ENCODE peak calls at places on chromosome 19, in five cellular contexts. One of them, this sample, is unnamed.

GRCh38 chr19:50569023-50569697 is 925 bp upstream of the LRRC4B start:
- DNase-seq in amniotic stem cell: no peak
- DNase-seq in IMR-90: no peak
- DNase-seq in non-pigmented ciliary epithelial cell: no peak
- DNase-seq in posterior cingulate gyrus: peak
- DNase-seq in this sample: no peak

GRCh38 chr19:9597027-9597426 is 12.7 kb upstream of the ZNF121 start:
- DNase-seq in posterior cingulate gyrus: no peak
- DNase-seq in IMR-90: peak
- DNase-seq in non-pigmented ciliary epithelial cell: peak
- DNase-seq in amniotic stem cell: peak
- DNase-seq in this sample: no peak

GRCh38 chr19:29577662-29577963 is 28.5 kb upstream of the POP4 start:
- DNase-seq in IMR-90: no peak
- DNase-seq in amniotic stem cell: no peak
- DNase-seq in non-pigmented ciliary epithelial cell: no peak
- DNase-seq in posterior cingulate gyrus: no peak
- DNase-seq in this sample: no peak

GRCh38 chr19:35642312-35642711 is 767 bp downstream of the ETV2 start:
- DNase-seq in IMR-90: no peak
- DNase-seq in posterior cingulate gyrus: no peak
- DNase-seq in amniotic stem cell: no peak
- DNase-seq in non-pigmented ciliary epithelial cell: no peak
- DNase-seq in this sample: no peak

GRCh38 chr19:34459614-34460013 is 21.9 kb upstream of the WTIP start:
- DNase-seq in posterior cingulate gyrus: no peak
- DNase-seq in non-pigmented ciliary epithelial cell: no peak
- DNase-seq in IMR-90: no peak
- DNase-seq in amniotic stem cell: no peak
- DNase-seq in this sample: no peak

GRCh38 chr19:50897612-50898011 is 13.6 kb downstream of the KLK4 start:
- DNase-seq in posterior cingulate gyrus: no peak
- DNase-seq in IMR-90: no peak
- DNase-seq in non-pigmented ciliary epithelial cell: no peak
- DNase-seq in amniotic stem cell: no peak
- DNase-seq in this sample: no peak

GRCh38 chr19:23385404-23385803 is 9.9 kb downstream of the ZNF91 start:
- DNase-seq in IMR-90: no peak
- DNase-seq in non-pigmented ciliary epithelial cell: no peak
- DNase-seq in posterior cingulate gyrus: no peak
- DNase-seq in amniotic stem cell: no peak
- DNase-seq in this sample: no peak

GRCh38 chr19:21022996-21023395 is 2.5 kb downstream of the ZNF430 start:
- DNase-seq in IMR-90: peak
- DNase-seq in amniotic stem cell: no peak
- DNase-seq in non-pigmented ciliary epithelial cell: peak
- DNase-seq in posterior cingulate gyrus: no peak
- DNase-seq in this sample: no peak

GRCh38 chr19:1247747-1248453 is 483 bp upstream of the MIDN start:
- DNase-seq in non-pigmented ciliary epithelial cell: no peak
- DNase-seq in IMR-90: peak
- DNase-seq in amniotic stem cell: no peak
- DNase-seq in posterior cingulate gyrus: no peak
- DNase-seq in this sample: no peak

GRCh38 chr19:33292595-33293254 is 9.6 kb downstream of the CEBPA start:
- DNase-seq in non-pigmented ciliary epithelial cell: no peak
- DNase-seq in IMR-90: no peak
- DNase-seq in posterior cingulate gyrus: peak
- DNase-seq in amniotic stem cell: no peak
- DNase-seq in this sample: no peak

GRCh38 chr19:29393915-29394460 is 131.8 kb upstream of the VSTM2B start:
- DNase-seq in IMR-90: no peak
- DNase-seq in non-pigmented ciliary epithelial cell: no peak
- DNase-seq in amniotic stem cell: no peak
- DNase-seq in posterior cingulate gyrus: no peak
- DNase-seq in this sample: no peak

GRCh38 chr19:1945899-1946298 is 4.9 kb downstream of the CSNK1G2 start:
- DNase-seq in IMR-90: no peak
- DNase-seq in non-pigmented ciliary epithelial cell: no peak
- DNase-seq in amniotic stem cell: no peak
- DNase-seq in posterior cingulate gyrus: peak
- DNase-seq in this sample: no peak

GRCh38 chr19:5894704-5895349 is 8.8 kb downstream of the NDUFA11 start:
- DNase-seq in amniotic stem cell: no peak
- DNase-seq in IMR-90: no peak
- DNase-seq in posterior cingulate gyrus: no peak
- DNase-seq in non-pigmented ciliary epithelial cell: no peak
- DNase-seq in this sample: no peak

GRCh38 chr19:5001547-5002131 is 32.7 kb downstream of the KDM4B start:
- DNase-seq in posterior cingulate gyrus: no peak
- DNase-seq in IMR-90: peak
- DNase-seq in non-pigmented ciliary epithelial cell: no peak
- DNase-seq in amniotic stem cell: no peak
- DNase-seq in this sample: no peak

GRCh38 chr19:8158411-8159074 is 9.2 kb upstream of the FBN3 start:
- DNase-seq in IMR-90: peak
- DNase-seq in posterior cingulate gyrus: no peak
- DNase-seq in non-pigmented ciliary epithelial cell: peak
- DNase-seq in amniotic stem cell: peak
- DNase-seq in this sample: peak

GRCh38 chr19:17220207-17220758 is 5.1 kb downstream of the USE1 start:
- DNase-seq in posterior cingulate gyrus: no peak
- DNase-seq in non-pigmented ciliary epithelial cell: no peak
- DNase-seq in IMR-90: peak
- DNase-seq in amniotic stem cell: no peak
- DNase-seq in this sample: no peak

GRCh38 chr19:41940443-41941409 is 12.5 kb upstream of the ERFL start:
- DNase-seq in amniotic stem cell: no peak
- DNase-seq in IMR-90: no peak
- DNase-seq in non-pigmented ciliary epithelial cell: no peak
- DNase-seq in posterior cingulate gyrus: no peak
- DNase-seq in this sample: no peak

GRCh38 chr19:5228932-5229777 is 111.5 kb downstream of the PTPRS start:
- DNase-seq in IMR-90: no peak
- DNase-seq in non-pigmented ciliary epithelial cell: no peak
- DNase-seq in amniotic stem cell: no peak
- DNase-seq in posterior cingulate gyrus: peak
- DNase-seq in this sample: no peak

GRCh38 chr19:33803383-33803782 is 6.7 kb downstream of the KCTD15 start:
- DNase-seq in IMR-90: no peak
- DNase-seq in posterior cingulate gyrus: no peak
- DNase-seq in non-pigmented ciliary epithelial cell: no peak
- DNase-seq in amniotic stem cell: no peak
- DNase-seq in this sample: no peak

GRCh38 chr19:54949412-54949811 is 2.1 kb upstream of the NLRP7 start:
- DNase-seq in IMR-90: no peak
- DNase-seq in amniotic stem cell: no peak
- DNase-seq in non-pigmented ciliary epithelial cell: no peak
- DNase-seq in posterior cingulate gyrus: no peak
- DNase-seq in this sample: no peak

GRCh38 chr19:39379865-39380399 is 11.0 kb downstream of the PAF1 start:
- DNase-seq in posterior cingulate gyrus: peak
- DNase-seq in IMR-90: no peak
- DNase-seq in amniotic stem cell: no peak
- DNase-seq in non-pigmented ciliary epithelial cell: no peak
- DNase-seq in this sample: no peak

GRCh38 chr19:13835791-13836723 is 40.8 kb downstream of the ZSWIM4 start:
- DNase-seq in posterior cingulate gyrus: no peak
- DNase-seq in IMR-90: no peak
- DNase-seq in amniotic stem cell: no peak
- DNase-seq in non-pigmented ciliary epithelial cell: no peak
- DNase-seq in this sample: no peak

GRCh38 chr19:51615991-51616390 is 14.2 kb downstream of the SIGLEC5 start:
- DNase-seq in posterior cingulate gyrus: no peak
- DNase-seq in amniotic stem cell: no peak
- DNase-seq in non-pigmented ciliary epithelial cell: no peak
- DNase-seq in IMR-90: no peak
- DNase-seq in this sample: no peak

GRCh38 chr19:3142292-3142670 is 6.4 kb downstream of the GNA15 start:
- DNase-seq in non-pigmented ciliary epithelial cell: no peak
- DNase-seq in IMR-90: peak
- DNase-seq in posterior cingulate gyrus: peak
- DNase-seq in amniotic stem cell: peak
- DNase-seq in this sample: peak

GRCh38 chr19:8577247-8577646 is at the start of gene MYO1F:
- DNase-seq in non-pigmented ciliary epithelial cell: no peak
- DNase-seq in IMR-90: no peak
- DNase-seq in amniotic stem cell: no peak
- DNase-seq in posterior cingulate gyrus: no peak
- DNase-seq in this sample: no peak

GRCh38 chr19:45515081-45515624 is 7.9 kb downstream of the VASP start:
- DNase-seq in non-pigmented ciliary epithelial cell: no peak
- DNase-seq in IMR-90: no peak
- DNase-seq in posterior cingulate gyrus: no peak
- DNase-seq in amniotic stem cell: no peak
- DNase-seq in this sample: no peak

GRCh38 chr19:54436561-54437229 is 12.3 kb upstream of the LENG8 start:
- DNase-seq in amniotic stem cell: no peak
- DNase-seq in IMR-90: no peak
- DNase-seq in non-pigmented ciliary epithelial cell: no peak
- DNase-seq in posterior cingulate gyrus: peak
- DNase-seq in this sample: no peak

This sample was measured in AG04450.